ENCODE peak calls at places on chromosome 11, in five cellular contexts. F is AG04450, D is upper lobe of right lung, J is heart left ventricle, K is HCT116. Q is an unnamed sample.
A peak's percentile ranks its signal among the peaks of the same experiment; 100 is the strongest.

GRCh38 chr11:85170184-85170583 is 457.0 kb downstream of the DLG2 start:
- DNase-seq in F (peak; percentile 7), D (no peak), J (no peak), K (peak; percentile 53), Q (no peak)

GRCh38 chr11:130871616-130872015 is 44.7 kb downstream of the SNX19 start:
- DNase-seq in F (no peak), D (no peak), J (no peak), K (no peak), Q (no peak)

GRCh38 chr11:94602430-94603372 is 35.5 kb downstream of the PIWIL4 start:
- DNase-seq in F (peak; percentile 81), D (peak; percentile 71), J (no peak), K (no peak), Q (peak; percentile 44)

GRCh38 chr11:75182652-75183051 is 31.7 kb downstream of the SLCO2B1 start:
- DNase-seq in F (no peak), D (no peak), J (no peak), K (no peak), Q (no peak)

GRCh38 chr11:9138133-9138453 is 46.7 kb upstream of the SCUBE2 start:
- DNase-seq in F (no peak), D (no peak), J (no peak), K (no peak), Q (no peak)

GRCh38 chr11:32991898-32992297 is 23.8 kb upstream of the DEPDC7 start:
- DNase-seq in F (no peak), D (no peak), J (no peak), K (no peak), Q (no peak)

GRCh38 chr11:117932987-117933386 is 3.8 kb upstream of the TMPRSS13 start:
- DNase-seq in F (no peak), D (no peak), J (no peak), K (no peak), Q (no peak)

GRCh38 chr11:99325807-99326206 is 305.1 kb downstream of the CNTN5 start:
- DNase-seq in F (peak; percentile 27), D (no peak), J (no peak), K (no peak), Q (no peak)

GRCh38 chr11:73907191-73907590 is 30.4 kb downstream of the PAAF1 start:
- DNase-seq in F (no peak), D (no peak), J (peak; percentile 36), K (peak; percentile 7), Q (no peak)

GRCh38 chr11:73372371-73372993 is 3.7 kb upstream of the RELT start:
- DNase-seq in F (no peak), D (no peak), J (peak; percentile 54), K (peak; percentile 21), Q (no peak)

GRCh38 chr11:28836285-28837081 is 728.3 kb downstream of the METTL15 start:
- DNase-seq in F (peak; percentile 89), D (no peak), J (no peak), K (no peak), Q (no peak)

GRCh38 chr11:78224506-78224905 is 35.8 kb downstream of the USP35 start:
- DNase-seq in F (no peak), D (no peak), J (no peak), K (no peak), Q (no peak)

GRCh38 chr11:126951465-126951864 is 49.1 kb downstream of the KIRREL3 start:
- DNase-seq in F (no peak), D (no peak), J (no peak), K (no peak), Q (no peak)

GRCh38 chr11:94129505-94130335 is 1.1 kb downstream of the PANX1 start:
- DNase-seq in F (no peak), D (no peak), J (no peak), K (peak; percentile 56), Q (peak; percentile 34)

GRCh38 chr11:82356316-82356715 is 377.3 kb downstream of the FAM181B start:
- DNase-seq in F (no peak), D (no peak), J (no peak), K (no peak), Q (no peak)

GRCh38 chr11:85854212-85854556 is 999 bp upstream of the CCDC83 start:
- DNase-seq in F (no peak), D (no peak), J (no peak), K (no peak), Q (no peak)

GRCh38 chr11:134763030-134763388 is 351.0 kb upstream of the B3GAT1 start:
- DNase-seq in F (no peak), D (no peak), J (no peak), K (no peak), Q (no peak)

GRCh38 chr11:67638535-67639437 is 777 bp downstream of the TBX10 start:
- DNase-seq in F (no peak), D (peak; percentile 48), J (no peak), K (no peak), Q (no peak)

GRCh38 chr11:75277211-75277805 is 36.7 kb downstream of the TPBGL start:
- DNase-seq in F (no peak), D (peak; percentile 22), J (no peak), K (no peak), Q (no peak)

GRCh38 chr11:64285885-64286800 is 495 bp downstream of the GPR137 start:
- DNase-seq in F (no peak), D (no peak), J (no peak), K (no peak), Q (no peak)

GRCh38 chr11:101860694-101861371 is 54.0 kb upstream of the CEP126 start:
- DNase-seq in F (no peak), D (peak; percentile 56), J (peak; percentile 44), K (peak; percentile 57), Q (no peak)

GRCh38 chr11:122737951-122738693 is 82.6 kb downstream of the UBASH3B start:
- DNase-seq in F (no peak), D (no peak), J (no peak), K (no peak), Q (no peak)

GRCh38 chr11:10752061-10752460 is 1.0 kb downstream of the CTR9 start:
- DNase-seq in F (no peak), D (no peak), J (no peak), K (no peak), Q (no peak)

GRCh38 chr11:117000741-117001096 is 97.5 kb downstream of the SIK3 start:
- DNase-seq in F (no peak), D (no peak), J (no peak), K (no peak), Q (no peak)

GRCh38 chr11:76773921-76774361 is 9.2 kb upstream of the TSKU start:
- DNase-seq in F (no peak), D (no peak), J (peak; percentile 71), K (no peak), Q (no peak)

GRCh38 chr11:76939219-76939631 is 78.5 kb downstream of the ACER3 start:
- DNase-seq in F (no peak), D (no peak), J (no peak), K (no peak), Q (no peak)

GRCh38 chr11:128594246-128594645 is 6.9 kb upstream of the ETS1 start:
- DNase-seq in F (no peak), D (no peak), J (no peak), K (no peak), Q (no peak)

GRCh38 chr11:61131586-61131985 is 29.3 kb downstream of the CD5 start:
- DNase-seq in F (no peak), D (no peak), J (no peak), K (no peak), Q (no peak)

DNA sequence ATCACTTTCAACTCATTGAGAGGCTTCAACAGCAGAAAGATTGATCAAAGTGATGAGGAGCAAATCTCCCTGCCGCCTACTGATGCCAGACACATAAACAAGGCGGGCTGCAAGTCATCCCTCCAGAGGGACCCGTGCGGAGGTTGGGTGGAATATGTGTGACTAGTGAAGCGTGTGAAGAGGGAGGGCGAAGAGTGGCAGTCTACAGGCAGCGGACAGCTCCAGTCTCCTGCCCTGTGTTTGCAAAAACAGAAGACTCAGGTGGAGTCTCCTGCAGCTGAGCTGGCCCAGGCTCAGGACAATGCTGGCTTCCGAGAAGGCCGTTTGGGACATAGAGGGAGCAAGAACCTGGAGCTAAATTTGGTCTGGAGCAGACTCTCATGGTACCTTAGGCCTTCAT is 189.8 kb downstream of the OPCML start:
- DNase-seq in F (no peak), D (no peak), J (no peak), K (no peak), Q (no peak)
- H3K4me3 ChIP-seq in F (no peak overlapping the region), D (no peak overlapping the region), J (no peak overlapping the region), K (no peak overlapping the region), Q (no peak overlapping the region)

GRCh38 chr11:44940424-44940823 is 10.3 kb downstream of the TP53I11 start:
- DNase-seq in F (no peak), D (no peak), J (no peak), K (no peak), Q (no peak)

GRCh38 chr11:44941286-44942021 is 9.2 kb downstream of the TP53I11 start:
- DNase-seq in F (no peak), D (no peak), J (no peak), K (no peak), Q (no peak)

GRCh38 chr11:44940835-44941234 is 9.8 kb downstream of the TP53I11 start:
- DNase-seq in F (no peak), D (no peak), J (no peak), K (no peak), Q (no peak)

GRCh38 chr11:44938066-44938691 is 12.5 kb downstream of the TP53I11 start:
- DNase-seq in F (no peak), D (no peak), J (no peak), K (no peak), Q (no peak)

DNA sequence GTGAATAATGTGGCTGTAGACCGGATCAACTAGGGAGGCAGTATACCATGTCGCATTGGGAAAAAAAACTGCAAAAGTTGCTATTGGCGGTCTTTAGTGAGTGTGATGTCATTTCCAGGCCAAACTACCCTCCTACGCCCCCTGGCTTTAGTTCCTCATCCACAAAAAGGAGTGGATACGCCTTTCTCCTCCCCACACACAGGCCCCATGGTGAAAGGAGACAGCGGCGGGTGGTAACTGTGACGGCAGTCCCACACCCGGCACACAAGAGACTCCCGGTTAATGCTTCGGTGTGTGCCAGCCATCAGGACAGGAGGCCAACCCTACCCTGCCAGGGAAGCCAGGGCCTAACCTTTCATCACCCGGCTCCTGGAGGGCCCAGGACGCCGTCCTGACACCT is 11.0 kb downstream of the TP53I11 start:
- DNase-seq in F (no peak), D (no peak), J (peak; percentile 62), K (no peak), Q (no peak)
- TF ChIP-seq CTCF in F (peak; percentile 34), D (peak; percentile 12), J (peak; percentile 49), K (peak; percentile 40), Q (no peak)

DNA sequence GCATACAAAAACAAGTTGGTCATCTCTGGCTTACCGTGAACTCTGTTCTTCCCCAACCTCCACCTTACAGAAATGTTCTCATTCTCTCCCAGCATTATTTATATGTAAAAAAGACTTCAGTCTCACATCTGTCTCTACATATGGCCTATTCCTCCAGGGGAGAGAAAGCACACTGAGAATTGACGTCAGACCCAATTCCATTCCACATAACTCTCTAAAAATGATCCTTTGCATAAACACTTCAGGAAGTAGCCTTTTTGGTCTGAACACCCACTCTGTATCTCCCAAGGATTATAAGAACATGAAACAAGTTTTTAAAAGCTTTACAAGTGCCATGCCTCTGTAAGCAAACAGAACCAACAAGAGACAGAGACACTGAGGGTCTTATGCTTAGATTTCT is 48.4 kb upstream of the PPP2R1B start:
- DNase-seq in F (peak; percentile 76), D (no peak), J (no peak), K (no peak), Q (no peak)
- H3K4me3 ChIP-seq in F (no peak overlapping the region), D (no peak overlapping the region), J (no peak overlapping the region), K (no peak overlapping the region), Q (no peak overlapping the region)

GRCh38 chr11:107898270-107898669 is 30.0 kb upstream of the RAB39A start:
- DNase-seq in F (peak; percentile 20), D (no peak), J (no peak), K (peak; percentile 36), Q (peak; percentile 8)
- TF ChIP-seq CTCF in F (peak; percentile 76), D (peak; percentile 51), J (peak; percentile 54), K (peak; percentile 71), Q (peak; percentile 59)